ENCODE peak calls at places on chromosomes 3 and 15, in ten cellular contexts. One of them, this sample, is unnamed.
A peak's percentile ranks its signal among the peaks of the same experiment; 100 is the strongest.

GRCh38 chr3:155147588-155147987 is 67.5 kb downstream of the MME start:
- DNase-seq in epithelial cell of proximal tubule: no peak
- DNase-seq in fibroblast of mammary gland: no peak
- DNase-seq in ascending aorta: no peak
- DNase-seq in stomach: no peak
- DNase-seq in Calu3: no peak
- DNase-seq in AG09319: no peak
- DNase-seq in Peyer's patch: peak; percentile 59
- DNase-seq in GM13977: no peak
- DNase-seq in astrocyte of the spinal cord: no peak
- DNase-seq in this sample: no peak

GRCh38 chr15:44207643-44208042 is 12.6 kb upstream of the FRMD5 start:
- DNase-seq in GM13977: no peak
- DNase-seq in Peyer's patch: no peak
- DNase-seq in fibroblast of mammary gland: peak; percentile 73
- DNase-seq in Calu3: no peak
- DNase-seq in astrocyte of the spinal cord: peak; percentile 80
- DNase-seq in ascending aorta: no peak
- DNase-seq in AG09319: no peak
- DNase-seq in stomach: no peak
- DNase-seq in epithelial cell of proximal tubule: no peak
- DNase-seq in this sample: no peak

GRCh38 chr15:92545996-92546395 is 109.6 kb downstream of the FAM174B start:
- DNase-seq in GM13977: no peak
- DNase-seq in fibroblast of mammary gland: no peak
- DNase-seq in epithelial cell of proximal tubule: no peak
- DNase-seq in Calu3: no peak
- DNase-seq in ascending aorta: no peak
- DNase-seq in stomach: no peak
- DNase-seq in astrocyte of the spinal cord: no peak
- DNase-seq in Peyer's patch: no peak
- DNase-seq in AG09319: no peak
- DNase-seq in this sample: no peak

GRCh38 chr15:83971967-83972366 is 263.6 kb upstream of the GOLGA6L4 start:
- DNase-seq in Calu3: no peak
- DNase-seq in stomach: no peak
- DNase-seq in GM13977: no peak
- DNase-seq in AG09319: no peak
- DNase-seq in epithelial cell of proximal tubule: no peak
- DNase-seq in fibroblast of mammary gland: peak; percentile 65
- DNase-seq in Peyer's patch: no peak
- DNase-seq in astrocyte of the spinal cord: no peak
- DNase-seq in ascending aorta: no peak
- DNase-seq in this sample: no peak

GRCh38 chr3:23455775-23456174 is 252.6 kb downstream of the UBE2E2 start:
- DNase-seq in epithelial cell of proximal tubule: no peak
- DNase-seq in Peyer's patch: no peak
- DNase-seq in stomach: no peak
- DNase-seq in AG09319: peak; percentile 57
- DNase-seq in Calu3: no peak
- DNase-seq in astrocyte of the spinal cord: peak; percentile 63
- DNase-seq in ascending aorta: no peak
- DNase-seq in fibroblast of mammary gland: peak; percentile 89
- DNase-seq in GM13977: no peak
- DNase-seq in this sample: no peak

GRCh38 chr3:54085936-54086335 is 36.4 kb upstream of the CACNA2D3 start:
- DNase-seq in GM13977: no peak
- DNase-seq in epithelial cell of proximal tubule: no peak
- DNase-seq in stomach: no peak
- DNase-seq in fibroblast of mammary gland: no peak
- DNase-seq in AG09319: no peak
- DNase-seq in astrocyte of the spinal cord: no peak
- DNase-seq in ascending aorta: no peak
- DNase-seq in Calu3: no peak
- DNase-seq in Peyer's patch: no peak
- DNase-seq in this sample: no peak

GRCh38 chr3:183584246-183584913 is 28.9 kb upstream of the KLHL6 start:
- DNase-seq in GM13977: no peak
- DNase-seq in stomach: no peak
- DNase-seq in Calu3: no peak
- DNase-seq in AG09319: peak; percentile 18
- DNase-seq in epithelial cell of proximal tubule: no peak
- DNase-seq in ascending aorta: no peak
- DNase-seq in astrocyte of the spinal cord: peak; percentile 3
- DNase-seq in fibroblast of mammary gland: peak; percentile 45
- DNase-seq in Peyer's patch: no peak
- DNase-seq in this sample: no peak

GRCh38 chr3:4533489-4534443 is 40.6 kb downstream of the ITPR1 start:
- DNase-seq in Peyer's patch: no peak
- DNase-seq in ascending aorta: no peak
- DNase-seq in epithelial cell of proximal tubule: no peak
- DNase-seq in fibroblast of mammary gland: no peak
- DNase-seq in Calu3: no peak
- DNase-seq in AG09319: no peak
- DNase-seq in GM13977: no peak
- DNase-seq in stomach: no peak
- DNase-seq in astrocyte of the spinal cord: no peak
- DNase-seq in this sample: no peak

GRCh38 chr3:76436895-76437294 is 603.0 kb upstream of the ROBO2 start:
- DNase-seq in epithelial cell of proximal tubule: no peak
- DNase-seq in ascending aorta: no peak
- DNase-seq in AG09319: no peak
- DNase-seq in stomach: no peak
- DNase-seq in Peyer's patch: no peak
- DNase-seq in astrocyte of the spinal cord: peak; percentile 29
- DNase-seq in fibroblast of mammary gland: peak; percentile 4
- DNase-seq in GM13977: no peak
- DNase-seq in Calu3: no peak
- DNase-seq in this sample: no peak

GRCh38 chr3:36373084-36373483 is 7.2 kb upstream of the STAC start:
- DNase-seq in Peyer's patch: no peak
- DNase-seq in stomach: no peak
- DNase-seq in Calu3: no peak
- DNase-seq in epithelial cell of proximal tubule: no peak
- DNase-seq in fibroblast of mammary gland: peak; percentile 85
- DNase-seq in astrocyte of the spinal cord: peak; percentile 91
- DNase-seq in ascending aorta: peak; percentile 83
- DNase-seq in GM13977: no peak
- DNase-seq in AG09319: no peak
- DNase-seq in this sample: no peak

GRCh38 chr3:143035466-143036214 is 34.3 kb downstream of the U2SURP start:
- DNase-seq in stomach: no peak
- DNase-seq in ascending aorta: no peak
- DNase-seq in fibroblast of mammary gland: peak; percentile 57
- DNase-seq in epithelial cell of proximal tubule: no peak
- DNase-seq in GM13977: no peak
- DNase-seq in astrocyte of the spinal cord: peak; percentile 19
- DNase-seq in Peyer's patch: no peak
- DNase-seq in AG09319: peak; percentile 35
- DNase-seq in Calu3: no peak
- DNase-seq in this sample: no peak

GRCh38 chr3:63895422-63896189 is 16.6 kb downstream of the SCAANT1 start:
- DNase-seq in astrocyte of the spinal cord: no peak
- DNase-seq in GM13977: no peak
- DNase-seq in ascending aorta: no peak
- DNase-seq in stomach: no peak
- DNase-seq in Calu3: no peak
- DNase-seq in fibroblast of mammary gland: no peak
- DNase-seq in AG09319: no peak
- DNase-seq in epithelial cell of proximal tubule: no peak
- DNase-seq in Peyer's patch: no peak
- DNase-seq in this sample: no peak

GRCh38 chr3:16427309-16427965 is 86.1 kb downstream of the RFTN1 start:
- DNase-seq in Peyer's patch: no peak
- DNase-seq in stomach: no peak
- DNase-seq in epithelial cell of proximal tubule: peak; percentile 60
- DNase-seq in ascending aorta: peak; percentile 74
- DNase-seq in Calu3: no peak
- DNase-seq in GM13977: no peak
- DNase-seq in AG09319: peak; percentile 87
- DNase-seq in fibroblast of mammary gland: peak; percentile 97
- DNase-seq in astrocyte of the spinal cord: peak; percentile 88
- DNase-seq in this sample: no peak

GRCh38 chr15:71109130-71109529 is 6.1 kb upstream of the THSD4 start:
- DNase-seq in GM13977: no peak
- DNase-seq in Peyer's patch: no peak
- DNase-seq in ascending aorta: no peak
- DNase-seq in stomach: no peak
- DNase-seq in fibroblast of mammary gland: peak; percentile 74
- DNase-seq in astrocyte of the spinal cord: peak; percentile 56
- DNase-seq in Calu3: no peak
- DNase-seq in epithelial cell of proximal tubule: no peak
- DNase-seq in AG09319: no peak
- DNase-seq in this sample: no peak

GRCh38 chr3:193132923-193133463 is 108.0 kb upstream of the PLAAT1 start:
- DNase-seq in Peyer's patch: no peak
- DNase-seq in fibroblast of mammary gland: peak; percentile 42
- DNase-seq in stomach: no peak
- DNase-seq in GM13977: no peak
- DNase-seq in AG09319: no peak
- DNase-seq in astrocyte of the spinal cord: peak; percentile 11
- DNase-seq in epithelial cell of proximal tubule: no peak
- DNase-seq in ascending aorta: no peak
- DNase-seq in Calu3: no peak
- DNase-seq in this sample: no peak

GRCh38 chr3:17941766-17942165 is 199.3 kb upstream of the TBC1D5 start:
- DNase-seq in GM13977: no peak
- DNase-seq in epithelial cell of proximal tubule: no peak
- DNase-seq in stomach: no peak
- DNase-seq in Peyer's patch: no peak
- DNase-seq in ascending aorta: no peak
- DNase-seq in astrocyte of the spinal cord: no peak
- DNase-seq in Calu3: no peak
- DNase-seq in AG09319: no peak
- DNase-seq in fibroblast of mammary gland: no peak
- DNase-seq in this sample: no peak

GRCh38 chr3:184325715-184326114 is 11.3 kb downstream of the EIF4G1 start:
- DNase-seq in GM13977: peak; percentile 16
- DNase-seq in fibroblast of mammary gland: no peak
- DNase-seq in astrocyte of the spinal cord: no peak
- DNase-seq in Peyer's patch: no peak
- DNase-seq in Calu3: no peak
- DNase-seq in epithelial cell of proximal tubule: no peak
- DNase-seq in ascending aorta: no peak
- DNase-seq in stomach: no peak
- DNase-seq in AG09319: no peak
- DNase-seq in this sample: no peak

DNA sequence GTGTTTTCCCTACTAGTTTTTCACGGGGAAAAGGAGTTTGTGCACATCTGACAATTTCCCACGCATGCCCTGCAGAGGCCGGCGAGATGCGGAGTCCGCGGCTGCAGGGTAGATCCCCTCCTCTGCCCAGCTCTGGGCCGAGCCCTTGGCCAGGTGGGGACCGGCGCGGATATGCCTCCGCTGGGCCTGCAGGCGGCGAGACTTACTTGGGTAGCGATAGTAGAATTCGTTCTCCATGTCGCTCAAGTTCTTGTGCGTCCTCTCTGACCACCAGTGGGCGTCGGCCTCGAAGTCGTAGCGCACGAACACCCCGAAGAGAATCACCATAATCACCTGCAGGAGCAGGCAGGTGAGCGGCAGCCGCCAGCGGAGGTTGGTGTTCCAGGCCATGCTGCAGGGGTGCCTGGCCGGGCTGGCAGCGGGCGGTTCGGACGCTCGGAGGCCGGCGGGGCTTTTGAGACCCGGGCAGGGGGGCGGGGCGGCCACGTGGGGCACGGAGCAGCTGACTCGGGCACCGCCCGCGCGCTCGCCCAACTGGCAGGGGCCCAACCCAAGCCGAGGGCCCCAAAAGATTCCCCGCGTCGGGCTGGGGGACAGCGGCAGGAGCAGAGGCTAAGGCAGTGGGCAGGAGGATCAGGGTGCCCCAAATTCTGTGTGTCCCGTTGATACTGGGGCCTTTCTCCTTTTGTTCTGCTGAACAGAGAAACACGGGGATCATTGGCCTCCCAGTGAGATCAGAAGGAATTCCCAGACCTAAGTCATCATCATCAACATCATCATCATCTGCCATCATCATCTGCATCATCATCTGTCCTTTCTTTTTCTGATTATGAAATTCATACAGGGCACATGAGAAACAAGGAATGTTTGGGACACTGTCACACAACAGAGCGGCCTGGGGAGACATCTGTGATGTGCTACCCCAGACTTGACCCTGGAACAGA is at the start of gene RHCG:
- DNase-seq in fibroblast of mammary gland: peak; percentile 51
- DNase-seq in GM13977: peak; percentile 58
- DNase-seq in stomach: no peak
- DNase-seq in AG09319: no peak
- DNase-seq in ascending aorta: peak; percentile 56
- DNase-seq in astrocyte of the spinal cord: no peak
- DNase-seq in Peyer's patch: peak; percentile 49
- DNase-seq in epithelial cell of proximal tubule: peak; percentile 2
- DNase-seq in Calu3: peak; percentile 83
- DNase-seq in this sample: no peak
- TF ChIP-seq CTCF in fibroblast of mammary gland: peak; percentile 25
- TF ChIP-seq CTCF in GM13977: peak; percentile 40
- TF ChIP-seq CTCF in stomach: no peak
- TF ChIP-seq CTCF in AG09319: peak; percentile 19
- TF ChIP-seq CTCF in ascending aorta: no peak
- TF ChIP-seq CTCF in astrocyte of the spinal cord: peak; percentile 41
- TF ChIP-seq CTCF in Peyer's patch: peak; percentile 28
- TF ChIP-seq CTCF in epithelial cell of proximal tubule: peak; percentile 51
- TF ChIP-seq CTCF in Calu3: peak; percentile 71
- TF ChIP-seq CTCF in this sample: no peak

GRCh38 chr3:119375510-119375909 is 81.3 kb downstream of the ARHGAP31 start:
- DNase-seq in stomach: no peak
- DNase-seq in fibroblast of mammary gland: no peak
- DNase-seq in AG09319: no peak
- DNase-seq in ascending aorta: no peak
- DNase-seq in Peyer's patch: no peak
- DNase-seq in Calu3: no peak
- DNase-seq in epithelial cell of proximal tubule: no peak
- DNase-seq in astrocyte of the spinal cord: no peak
- DNase-seq in GM13977: no peak
- DNase-seq in this sample: no peak
- TF ChIP-seq CTCF in stomach: no peak
- TF ChIP-seq CTCF in fibroblast of mammary gland: no peak
- TF ChIP-seq CTCF in AG09319: no peak
- TF ChIP-seq CTCF in ascending aorta: no peak
- TF ChIP-seq CTCF in Peyer's patch: no peak
- TF ChIP-seq CTCF in Calu3: no peak
- TF ChIP-seq CTCF in epithelial cell of proximal tubule: no peak
- TF ChIP-seq CTCF in astrocyte of the spinal cord: no peak
- TF ChIP-seq CTCF in GM13977: no peak
- TF ChIP-seq CTCF in this sample: no peak

GRCh38 chr15:73686781-73687256 is 2.6 kb downstream of the CD276 start:
- DNase-seq in AG09319: peak; percentile 60
- DNase-seq in epithelial cell of proximal tubule: peak; percentile 59
- DNase-seq in Calu3: no peak
- DNase-seq in GM13977: no peak
- DNase-seq in ascending aorta: peak; percentile 67
- DNase-seq in Peyer's patch: peak; percentile 28
- DNase-seq in astrocyte of the spinal cord: peak; percentile 85
- DNase-seq in fibroblast of mammary gland: peak; percentile 99
- DNase-seq in stomach: no peak
- DNase-seq in this sample: no peak
- TF ChIP-seq CTCF in AG09319: no peak
- TF ChIP-seq CTCF in epithelial cell of proximal tubule: peak; percentile 22
- TF ChIP-seq CTCF in Calu3: no peak
- TF ChIP-seq CTCF in GM13977: no peak
- TF ChIP-seq CTCF in ascending aorta: no peak
- TF ChIP-seq CTCF in Peyer's patch: no peak
- TF ChIP-seq CTCF in astrocyte of the spinal cord: peak; percentile 3
- TF ChIP-seq CTCF in fibroblast of mammary gland: peak; percentile 7
- TF ChIP-seq CTCF in stomach: no peak
- TF ChIP-seq CTCF in this sample: no peak

GRCh38 chr3:136545664-136546266 is 206.4 kb downstream of the STAG1 start:
- DNase-seq in Peyer's patch: no peak
- DNase-seq in fibroblast of mammary gland: peak; percentile 36
- DNase-seq in AG09319: no peak
- DNase-seq in epithelial cell of proximal tubule: no peak
- DNase-seq in astrocyte of the spinal cord: peak; percentile 48
- DNase-seq in stomach: no peak
- DNase-seq in GM13977: no peak
- DNase-seq in Calu3: peak; percentile 19
- DNase-seq in ascending aorta: no peak
- DNase-seq in this sample: no peak
- TF ChIP-seq CTCF in Peyer's patch: no peak
- TF ChIP-seq CTCF in fibroblast of mammary gland: peak; percentile 33
- TF ChIP-seq CTCF in AG09319: peak; percentile 28
- TF ChIP-seq CTCF in epithelial cell of proximal tubule: peak; percentile 58
- TF ChIP-seq CTCF in astrocyte of the spinal cord: peak; percentile 34
- TF ChIP-seq CTCF in stomach: no peak
- TF ChIP-seq CTCF in GM13977: peak; percentile 32
- TF ChIP-seq CTCF in Calu3: peak; percentile 36
- TF ChIP-seq CTCF in ascending aorta: peak; percentile 43
- TF ChIP-seq CTCF in this sample: no peak